ENCODE peak calls at places on chromosomes 5 and 9, in nine cellular contexts. One of them, this sample, is unnamed.

GRCh38 chr5:166713281-166713680 is 1578.2 kb upstream of the WWC1 start:
- DNase-seq in omental fat pad: no peak
- DNase-seq in heart left ventricle: no peak
- DNase-seq in fibroblast of mammary gland: no peak
- DNase-seq in AG04450: no peak
- DNase-seq in astrocyte of the spinal cord: no peak
- DNase-seq in IMR-90: no peak
- DNase-seq in Calu3: no peak
- DNase-seq in B cell: no peak
- DNase-seq in this sample: no peak

GRCh38 chr9:18684608-18685317 is 210.8 kb downstream of the ADAMTSL1 start:
- DNase-seq in heart left ventricle: no peak
- DNase-seq in AG04450: no peak
- DNase-seq in Calu3: no peak
- DNase-seq in astrocyte of the spinal cord: no peak
- DNase-seq in B cell: no peak
- DNase-seq in omental fat pad: no peak
- DNase-seq in IMR-90: no peak
- DNase-seq in fibroblast of mammary gland: no peak
- DNase-seq in this sample: no peak

GRCh38 chr5:169945831-169946261 is 34.4 kb downstream of the INSYN2B start:
- DNase-seq in omental fat pad: peak
- DNase-seq in astrocyte of the spinal cord: peak
- DNase-seq in Calu3: peak
- DNase-seq in B cell: no peak
- DNase-seq in heart left ventricle: peak
- DNase-seq in AG04450: peak
- DNase-seq in fibroblast of mammary gland: peak
- DNase-seq in IMR-90: peak
- DNase-seq in this sample: no peak

GRCh38 chr5:58407042-58407709 is 52.7 kb downstream of the PLK2 start:
- DNase-seq in astrocyte of the spinal cord: peak
- DNase-seq in fibroblast of mammary gland: peak
- DNase-seq in IMR-90: peak
- DNase-seq in Calu3: no peak
- DNase-seq in AG04450: peak
- DNase-seq in B cell: no peak
- DNase-seq in heart left ventricle: no peak
- DNase-seq in omental fat pad: no peak
- DNase-seq in this sample: no peak

GRCh38 chr9:73370053-73370452 is 218.4 kb downstream of the ANXA1 start:
- DNase-seq in astrocyte of the spinal cord: no peak
- DNase-seq in heart left ventricle: no peak
- DNase-seq in Calu3: no peak
- DNase-seq in fibroblast of mammary gland: peak
- DNase-seq in IMR-90: no peak
- DNase-seq in AG04450: no peak
- DNase-seq in B cell: no peak
- DNase-seq in omental fat pad: no peak
- DNase-seq in this sample: no peak

GRCh38 chr9:113590991-113591898 is 127.7 kb downstream of the RGS3 start:
- DNase-seq in IMR-90: peak
- DNase-seq in Calu3: peak
- DNase-seq in heart left ventricle: peak
- DNase-seq in astrocyte of the spinal cord: peak
- DNase-seq in B cell: peak
- DNase-seq in fibroblast of mammary gland: peak
- DNase-seq in AG04450: no peak
- DNase-seq in omental fat pad: peak
- DNase-seq in this sample: peak

GRCh38 chr5:143108498-143109128 is 294.9 kb downstream of the NR3C1 start:
- DNase-seq in AG04450: no peak
- DNase-seq in IMR-90: no peak
- DNase-seq in B cell: no peak
- DNase-seq in astrocyte of the spinal cord: no peak
- DNase-seq in fibroblast of mammary gland: no peak
- DNase-seq in omental fat pad: no peak
- DNase-seq in heart left ventricle: peak
- DNase-seq in Calu3: no peak
- DNase-seq in this sample: no peak

GRCh38 chr5:122192883-122193496 is 63.6 kb downstream of the ZNF474 start:
- DNase-seq in astrocyte of the spinal cord: peak
- DNase-seq in B cell: no peak
- DNase-seq in omental fat pad: no peak
- DNase-seq in heart left ventricle: no peak
- DNase-seq in fibroblast of mammary gland: peak
- DNase-seq in AG04450: peak
- DNase-seq in IMR-90: peak
- DNase-seq in Calu3: peak
- DNase-seq in this sample: peak

GRCh38 chr5:28957450-28957849 is 1919.1 kb upstream of the CDH9 start:
- DNase-seq in omental fat pad: no peak
- DNase-seq in heart left ventricle: no peak
- DNase-seq in astrocyte of the spinal cord: no peak
- DNase-seq in IMR-90: no peak
- DNase-seq in fibroblast of mammary gland: no peak
- DNase-seq in Calu3: no peak
- DNase-seq in B cell: no peak
- DNase-seq in AG04450: no peak
- DNase-seq in this sample: no peak

GRCh38 chr9:111400564-111400898 is 70.5 kb upstream of the OR2K2 start:
- DNase-seq in heart left ventricle: no peak
- DNase-seq in fibroblast of mammary gland: peak
- DNase-seq in Calu3: no peak
- DNase-seq in AG04450: no peak
- DNase-seq in astrocyte of the spinal cord: peak
- DNase-seq in omental fat pad: no peak
- DNase-seq in B cell: no peak
- DNase-seq in IMR-90: peak
- DNase-seq in this sample: no peak

GRCh38 chr5:172820046-172820767 is 13.8 kb upstream of the ERGIC1 start:
- DNase-seq in astrocyte of the spinal cord: peak
- DNase-seq in IMR-90: peak
- DNase-seq in Calu3: peak
- DNase-seq in heart left ventricle: no peak
- DNase-seq in omental fat pad: peak
- DNase-seq in B cell: no peak
- DNase-seq in AG04450: no peak
- DNase-seq in fibroblast of mammary gland: peak
- DNase-seq in this sample: peak

GRCh38 chr5:137478043-137478442 is 21.1 kb downstream of the SPOCK1 start:
- DNase-seq in B cell: no peak
- DNase-seq in heart left ventricle: no peak
- DNase-seq in omental fat pad: no peak
- DNase-seq in AG04450: no peak
- DNase-seq in fibroblast of mammary gland: no peak
- DNase-seq in IMR-90: no peak
- DNase-seq in Calu3: no peak
- DNase-seq in astrocyte of the spinal cord: no peak
- DNase-seq in this sample: no peak

DNA sequence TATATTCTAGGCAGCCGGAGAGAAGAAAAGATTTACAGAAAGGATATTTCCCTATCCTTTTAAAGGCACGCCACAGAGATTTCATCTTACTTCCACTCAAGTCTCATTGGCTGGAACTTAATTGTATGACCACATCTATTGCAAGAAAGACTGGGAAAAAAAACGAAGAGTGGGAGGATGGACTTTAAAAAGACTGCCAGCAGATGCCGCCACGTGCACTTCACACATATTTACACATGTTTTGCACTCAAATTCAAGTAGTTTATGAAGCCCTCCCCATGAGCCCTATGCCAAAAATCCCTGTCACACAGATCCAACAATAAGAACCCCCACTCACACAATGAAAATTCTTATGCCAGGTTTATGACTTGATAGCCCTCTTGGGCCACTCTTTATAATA is 138.5 kb upstream of the TYRP1 start:
- DNase-seq in IMR-90: peak
- DNase-seq in astrocyte of the spinal cord: peak
- DNase-seq in Calu3: peak
- DNase-seq in fibroblast of mammary gland: peak
- DNase-seq in omental fat pad: no peak
- DNase-seq in AG04450: no peak
- DNase-seq in heart left ventricle: no peak
- DNase-seq in B cell: no peak
- DNase-seq in this sample: no peak
- TF ChIP-seq CTCF in IMR-90: peak
- TF ChIP-seq CTCF in astrocyte of the spinal cord: peak
- TF ChIP-seq CTCF in Calu3: no peak
- TF ChIP-seq CTCF in fibroblast of mammary gland: no peak
- TF ChIP-seq CTCF in omental fat pad: no peak
- TF ChIP-seq CTCF in AG04450: no peak
- TF ChIP-seq CTCF in heart left ventricle: no peak
- TF ChIP-seq CTCF in B cell: no peak
- TF ChIP-seq CTCF in this sample: no peak

GRCh38 chr5:2756764-2757163 is 5.3 kb upstream of the IRX2 start:
- DNase-seq in Calu3: no peak
- DNase-seq in IMR-90: no peak
- DNase-seq in fibroblast of mammary gland: no peak
- DNase-seq in omental fat pad: no peak
- DNase-seq in AG04450: no peak
- DNase-seq in heart left ventricle: no peak
- DNase-seq in astrocyte of the spinal cord: no peak
- DNase-seq in B cell: no peak
- DNase-seq in this sample: no peak

GRCh38 chr5:2757563-2758311 is 6.3 kb upstream of the IRX2 start:
- DNase-seq in omental fat pad: no peak
- DNase-seq in heart left ventricle: no peak
- DNase-seq in AG04450: no peak
- DNase-seq in fibroblast of mammary gland: peak
- DNase-seq in IMR-90: peak
- DNase-seq in astrocyte of the spinal cord: no peak
- DNase-seq in B cell: no peak
- DNase-seq in Calu3: no peak
- DNase-seq in this sample: no peak

GRCh38 chr5:2759091-2759490 is 7.6 kb upstream of the IRX2 start:
- DNase-seq in IMR-90: no peak
- DNase-seq in fibroblast of mammary gland: no peak
- DNase-seq in B cell: no peak
- DNase-seq in heart left ventricle: no peak
- DNase-seq in AG04450: no peak
- DNase-seq in astrocyte of the spinal cord: no peak
- DNase-seq in Calu3: no peak
- DNase-seq in omental fat pad: no peak
- DNase-seq in this sample: no peak

GRCh38 chr5:2759696-2760461 is 8.4 kb upstream of the IRX2 start:
- DNase-seq in Calu3: no peak
- DNase-seq in omental fat pad: no peak
- DNase-seq in fibroblast of mammary gland: no peak
- DNase-seq in heart left ventricle: no peak
- DNase-seq in B cell: no peak
- DNase-seq in IMR-90: no peak
- DNase-seq in AG04450: no peak
- DNase-seq in astrocyte of the spinal cord: no peak
- DNase-seq in this sample: no peak

GRCh38 chr5:2758632-2759031 is 7.2 kb upstream of the IRX2 start:
- DNase-seq in astrocyte of the spinal cord: no peak
- DNase-seq in IMR-90: no peak
- DNase-seq in heart left ventricle: no peak
- DNase-seq in fibroblast of mammary gland: no peak
- DNase-seq in B cell: no peak
- DNase-seq in Calu3: no peak
- DNase-seq in AG04450: no peak
- DNase-seq in omental fat pad: no peak
- DNase-seq in this sample: no peak
- TF ChIP-seq CTCF in astrocyte of the spinal cord: no peak
- TF ChIP-seq CTCF in IMR-90: no peak
- TF ChIP-seq CTCF in heart left ventricle: no peak
- TF ChIP-seq CTCF in fibroblast of mammary gland: no peak
- TF ChIP-seq CTCF in B cell: no peak
- TF ChIP-seq CTCF in Calu3: no peak
- TF ChIP-seq CTCF in AG04450: no peak
- TF ChIP-seq CTCF in omental fat pad: no peak
- TF ChIP-seq CTCF in this sample: no peak

GRCh38 chr9:79257215-79257614 is 314.6 kb upstream of the TLE4 start:
- DNase-seq in AG04450: no peak
- DNase-seq in IMR-90: no peak
- DNase-seq in B cell: no peak
- DNase-seq in omental fat pad: no peak
- DNase-seq in Calu3: peak
- DNase-seq in astrocyte of the spinal cord: no peak
- DNase-seq in heart left ventricle: no peak
- DNase-seq in fibroblast of mammary gland: no peak
- DNase-seq in this sample: no peak

GRCh38 chr9:79255681-79256080 is 316.1 kb upstream of the TLE4 start:
- DNase-seq in AG04450: no peak
- DNase-seq in IMR-90: no peak
- DNase-seq in astrocyte of the spinal cord: no peak
- DNase-seq in fibroblast of mammary gland: no peak
- DNase-seq in heart left ventricle: no peak
- DNase-seq in Calu3: no peak
- DNase-seq in B cell: no peak
- DNase-seq in omental fat pad: no peak
- DNase-seq in this sample: no peak

GRCh38 chr9:79256691-79257213 is 315.0 kb upstream of the TLE4 start:
- DNase-seq in AG04450: no peak
- DNase-seq in omental fat pad: no peak
- DNase-seq in IMR-90: peak
- DNase-seq in fibroblast of mammary gland: peak
- DNase-seq in heart left ventricle: no peak
- DNase-seq in astrocyte of the spinal cord: peak
- DNase-seq in Calu3: no peak
- DNase-seq in B cell: no peak
- DNase-seq in this sample: no peak

GRCh38 chr9:79257671-79258410 is 313.9 kb upstream of the TLE4 start:
- DNase-seq in AG04450: no peak
- DNase-seq in heart left ventricle: no peak
- DNase-seq in omental fat pad: no peak
- DNase-seq in astrocyte of the spinal cord: peak
- DNase-seq in B cell: no peak
- DNase-seq in fibroblast of mammary gland: no peak
- DNase-seq in Calu3: no peak
- DNase-seq in IMR-90: no peak
- DNase-seq in this sample: no peak

GRCh38 chr9:79254900-79255651 is 316.7 kb upstream of the TLE4 start:
- DNase-seq in astrocyte of the spinal cord: peak
- DNase-seq in heart left ventricle: no peak
- DNase-seq in AG04450: peak
- DNase-seq in Calu3: no peak
- DNase-seq in B cell: no peak
- DNase-seq in fibroblast of mammary gland: peak
- DNase-seq in omental fat pad: no peak
- DNase-seq in IMR-90: peak
- DNase-seq in this sample: no peak
- TF ChIP-seq CTCF in astrocyte of the spinal cord: peak
- TF ChIP-seq CTCF in heart left ventricle: no peak
- TF ChIP-seq CTCF in AG04450: peak
- TF ChIP-seq CTCF in Calu3: no peak
- TF ChIP-seq CTCF in B cell: no peak
- TF ChIP-seq CTCF in fibroblast of mammary gland: peak
- TF ChIP-seq CTCF in omental fat pad: no peak
- TF ChIP-seq CTCF in IMR-90: peak
- TF ChIP-seq CTCF in this sample: no peak

DNA sequence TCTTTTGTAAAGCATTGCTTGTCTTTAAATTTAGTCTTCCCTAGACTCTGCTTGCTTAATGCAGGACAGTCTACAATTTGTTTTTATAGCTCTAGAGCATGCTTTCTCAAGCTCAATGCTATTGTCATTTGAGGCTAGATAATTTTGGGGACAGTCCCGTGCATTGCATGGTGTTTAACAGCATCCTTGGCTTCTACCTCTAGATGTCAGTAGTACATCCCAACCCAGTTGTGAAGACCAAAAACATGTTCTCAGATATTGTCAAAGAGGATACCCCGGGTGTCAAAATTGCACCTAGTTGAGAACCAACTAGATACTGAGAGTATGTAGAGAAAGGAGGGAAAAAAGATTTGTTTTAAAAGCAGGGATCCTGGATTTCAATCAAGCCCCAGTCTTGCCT is 277.5 kb downstream of the CEMIP2 start:
- DNase-seq in AG04450: no peak
- DNase-seq in B cell: no peak
- DNase-seq in omental fat pad: no peak
- DNase-seq in IMR-90: no peak
- DNase-seq in heart left ventricle: no peak
- DNase-seq in astrocyte of the spinal cord: no peak
- DNase-seq in fibroblast of mammary gland: peak
- DNase-seq in Calu3: peak
- DNase-seq in this sample: no peak
- TF ChIP-seq CTCF in AG04450: peak
- TF ChIP-seq CTCF in B cell: no peak
- TF ChIP-seq CTCF in omental fat pad: no peak
- TF ChIP-seq CTCF in IMR-90: no peak
- TF ChIP-seq CTCF in heart left ventricle: no peak
- TF ChIP-seq CTCF in astrocyte of the spinal cord: peak
- TF ChIP-seq CTCF in fibroblast of mammary gland: peak
- TF ChIP-seq CTCF in Calu3: no peak
- TF ChIP-seq CTCF in this sample: no peak

This sample was measured in activated CD8-positive, alpha-beta T cell treated with anti-CD3 and anti-CD28 coated beads for 36 hours.